ENCODE peak calls at places on chromosome 7, in ten cellular contexts. A is A673, J is HCT116, B is Peyer's patch, F is BJ, X is epithelial cell of esophagus, S is transverse colon, T is H1, C is brain microvascular endothelial cell, N is suprapubic skin. G is an unnamed sample.

GRCh38 chr7:1917221-1918062 is 247.4 kb downstream of the ELFN1 start:
- DNase-seq in F (no peak), T (no peak), X (peak; percentile 17), S (no peak), J (no peak), B (no peak), N (no peak), C (no peak), A (peak; percentile 77), G (no peak)

GRCh38 chr7:5421626-5422323 is 1.9 kb downstream of the TNRC18 start:
- DNase-seq in T (no peak), B (peak; percentile 76), S (peak; percentile 64), N (no peak), X (no peak), C (peak; percentile 77), A (peak; percentile 63), F (no peak), J (no peak), G (no peak)

GRCh38 chr7:155455776-155456516 is 2.0 kb upstream of the EN2 start:
- DNase-seq in A (no peak), B (no peak), S (no peak), X (no peak), N (no peak), F (no peak), T (no peak), J (no peak), C (no peak), G (no peak)

GRCh38 chr7:7830122-7830878 is 111.9 kb upstream of the RPA3 start:
- DNase-seq in T (no peak), X (peak; percentile 67), B (no peak), F (no peak), A (no peak), C (no peak), S (no peak), J (no peak), N (no peak), G (no peak)

GRCh38 chr7:148584154-148584827 is 6.3 kb upstream of the C7orf33 start:
- DNase-seq in X (no peak), S (no peak), F (no peak), T (no peak), B (no peak), A (no peak), N (no peak), J (no peak), C (no peak), G (peak; percentile 54)

GRCh38 chr7:144786079-144786478 is 49.8 kb downstream of the TPK1 start:
- DNase-seq in N (no peak), F (no peak), S (no peak), J (no peak), A (no peak), T (no peak), X (no peak), B (no peak), C (no peak), G (no peak)

GRCh38 chr7:143396625-143397556 is 11.8 kb downstream of the EPHA1 start:
- DNase-seq in S (no peak), A (no peak), T (no peak), J (no peak), X (no peak), B (peak; percentile 47), N (peak; percentile 78), F (no peak), C (no peak), G (no peak)

GRCh38 chr7:111362660-111363059 is 199.6 kb downstream of the IMMP2L start:
- DNase-seq in J (no peak), C (peak; percentile 50), T (no peak), N (no peak), A (peak; percentile 5), X (peak; percentile 80), S (no peak), B (no peak), F (no peak), G (no peak)

GRCh38 chr7:17498230-17498629 is 199.8 kb downstream of the AHR start:
- DNase-seq in J (no peak), T (no peak), F (no peak), X (peak; percentile 7), S (no peak), N (no peak), B (no peak), A (no peak), C (no peak), G (no peak)

GRCh38 chr7:126791306-126791705 is 461.4 kb downstream of the GRM8 start:
- DNase-seq in X (peak; percentile 54), J (no peak), B (no peak), C (no peak), A (no peak), T (no peak), F (no peak), N (no peak), S (no peak), G (no peak)

GRCh38 chr7:157471259-157472125 is 134.7 kb downstream of the DNAJB6 start:
- DNase-seq in T (no peak), F (no peak), N (peak; percentile 62), X (no peak), J (no peak), A (no peak), B (no peak), S (no peak), C (no peak), G (no peak)

GRCh38 chr7:140249036-140249806 is 72.4 kb upstream of the KDM7A start:
- DNase-seq in S (no peak), T (no peak), X (no peak), F (no peak), A (no peak), J (no peak), N (no peak), B (no peak), C (no peak), G (no peak)

GRCh38 chr7:129969881-129970446 is 17.2 kb upstream of the UBE2H start:
- DNase-seq in N (no peak), B (no peak), S (peak; percentile 41), A (peak; percentile 29), T (no peak), C (peak; percentile 67), X (peak; percentile 99), J (peak; percentile 41), F (peak; percentile 57), G (no peak)

GRCh38 chr7:132687981-132688383 is 111.7 kb upstream of the PLXNA4 start:
- DNase-seq in F (no peak), A (peak; percentile 33), B (no peak), C (no peak), X (no peak), S (no peak), J (no peak), T (peak; percentile 49), N (no peak), G (no peak)

GRCh38 chr7:30795161-30795943 is 24.1 kb downstream of the MINDY4 start:
- DNase-seq in C (no peak), F (no peak), J (peak; percentile 3), A (no peak), X (peak; percentile 17), N (no peak), T (no peak), S (no peak), B (no peak), G (no peak)

GRCh38 chr7:939843-940242 is 14.6 kb downstream of the ADAP1 start:
- DNase-seq in X (no peak), N (no peak), A (no peak), B (no peak), J (no peak), C (no peak), S (no peak), T (no peak), F (no peak), G (no peak)

GRCh38 chr7:129951076-129952011 is 1.4 kb downstream of the UBE2H start:
- DNase-seq in B (peak; percentile 52), F (no peak), C (peak; percentile 11), J (no peak), X (no peak), T (no peak), N (no peak), S (peak; percentile 24), A (peak; percentile 15), G (no peak)

GRCh38 chr7:12322287-12322902 is 81.3 kb downstream of the VWDE start:
- DNase-seq in A (no peak), N (no peak), S (no peak), F (no peak), B (no peak), J (peak; percentile 26), T (no peak), X (peak; percentile 41), C (peak; percentile 14), G (no peak)
- H3K4me3 ChIP-seq in A (no peak overlapping the region), N (no peak overlapping the region), S (no peak overlapping the region), F (no peak overlapping the region), B (no peak overlapping the region), J (no peak overlapping the region), T (no peak overlapping the region), X (no peak overlapping the region), C (no peak overlapping the region), G (no peak overlapping the region)

GRCh38 chr7:45589061-45589460 is 14.9 kb downstream of the ADCY1 start:
- DNase-seq in J (no peak), N (peak; percentile 58), S (no peak), X (no peak), C (no peak), B (no peak), T (no peak), F (no peak), A (no peak), G (no peak)
- TF ChIP-seq CTCF in J (no peak), N (no peak), S (no peak), X (no peak), C (no peak), B (no peak), T (peak; percentile 43), F (no peak), A (no peak), G (no peak)

DNA sequence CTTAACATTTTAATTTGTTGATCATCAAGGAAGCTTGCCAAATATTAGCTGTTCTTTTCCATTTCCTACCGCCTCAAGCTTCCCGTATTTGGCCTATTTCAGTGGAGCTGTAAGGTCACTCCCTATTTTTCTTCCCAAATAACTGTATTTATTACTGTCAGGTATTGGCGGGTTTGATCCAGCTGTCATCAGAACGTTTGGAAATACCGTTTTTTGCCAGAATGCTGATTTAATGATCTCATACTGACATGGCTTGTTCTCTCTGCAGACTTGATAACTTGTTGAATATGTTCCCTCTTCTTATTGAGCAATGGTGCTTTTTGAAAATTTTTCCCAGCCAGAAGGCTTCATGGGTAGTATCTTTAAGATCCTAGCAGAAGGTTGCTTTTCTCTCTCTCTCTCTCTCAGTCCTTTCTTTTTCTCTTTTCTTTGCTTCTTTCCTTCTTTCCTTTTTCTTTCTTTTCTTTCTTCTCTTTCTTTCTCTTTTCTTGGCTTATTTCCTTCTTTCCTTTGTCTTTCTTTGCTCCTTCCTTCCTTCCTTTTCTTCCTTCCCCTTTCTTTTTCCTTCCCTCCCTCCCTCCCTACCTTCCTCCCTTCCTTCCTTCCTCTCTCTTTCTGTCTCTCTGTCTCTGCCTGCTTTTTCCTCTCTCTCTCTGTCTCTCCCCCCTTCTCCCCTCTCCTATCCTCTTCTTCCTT is 42.1 kb downstream of the CUX1 start:
- DNase-seq in X (no peak), N (no peak), F (no peak), S (no peak), C (no peak), J (no peak), T (no peak), B (no peak), A (no peak), G (no peak)
- H3K4me3 ChIP-seq in X (no peak overlapping the region), N (no peak overlapping the region), F (no peak overlapping the region), S (no peak overlapping the region), C (no peak overlapping the region), J (no peak overlapping the region), T (no peak overlapping the region), B (no peak overlapping the region), A (no peak overlapping the region), G (no peak overlapping the region)

DNA sequence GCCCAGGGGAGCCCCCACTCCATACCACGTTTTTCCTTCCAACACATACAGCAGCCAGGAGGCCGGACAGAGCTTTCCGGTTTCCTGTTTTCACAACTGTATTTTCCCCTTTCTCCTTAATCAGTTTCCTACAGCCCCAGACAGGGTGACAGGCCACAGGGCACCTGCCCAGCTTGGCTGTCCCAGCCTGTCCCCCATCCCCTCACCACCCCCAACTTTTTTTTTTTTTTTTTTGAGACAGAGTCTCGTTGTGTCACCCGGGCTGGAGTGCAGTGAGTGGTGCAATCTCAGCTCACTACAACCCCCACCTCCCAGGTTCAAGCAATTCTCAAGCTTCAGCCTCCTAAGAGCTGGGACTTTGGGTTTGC is 10.3 kb upstream of the HSPB1 start:
- DNase-seq in S (no peak), T (no peak), F (no peak), N (no peak), A (no peak), X (peak; percentile 46), C (peak; percentile 29), B (no peak), J (no peak), G (no peak)
- TF ChIP-seq CTCF in S (no peak), T (no peak), F (no peak), N (no peak), A (no peak), X (no peak), C (no peak), B (no peak), J (no peak), G (no peak)